ENCODE peak calls at places on chromosomes 3 and 15, in five cellular contexts. N is HCEC 1CT; T is PC-9; M is CD4-positive, alpha-beta T cell; E is amniotic stem cell. Z is an unnamed sample.

GRCh38 chr15:92803852-92804609 is 96.1 kb upstream of the CHD2 start:
- DNase-seq in N (peak), T (peak), M (peak), E (peak), Z (peak)

GRCh38 chr3:46715507-46716175 is 2.0 kb downstream of the PRSS50 start:
- DNase-seq in N (no peak), T (no peak), M (no peak), E (no peak), Z (no peak)

GRCh38 chr3:49568965-49569364 is 14.7 kb downstream of the BSN start:
- DNase-seq in N (no peak), T (no peak), M (no peak), E (no peak), Z (no peak)

GRCh38 chr15:65869954-65870871 is 922 bp downstream of the RAB11A start:
- DNase-seq in N (peak), T (peak), M (peak), E (no peak), Z (peak)

GRCh38 chr3:125434582-125435011 is 59.5 kb upstream of the ZNF148 start:
- DNase-seq in N (no peak), T (no peak), M (no peak), E (no peak), Z (no peak)

GRCh38 chr3:6542795-6543194 is 318.1 kb upstream of the GRM7 start:
- DNase-seq in N (no peak), T (no peak), M (no peak), E (no peak), Z (peak)

GRCh38 chr15:38707802-38708671 is 143.4 kb upstream of the RASGRP1 start:
- DNase-seq in N (peak), T (no peak), M (peak), E (peak), Z (peak)

GRCh38 chr3:129597792-129598381 is 8.6 kb downstream of the PLXND1 start:
- DNase-seq in N (no peak), T (no peak), M (no peak), E (no peak), Z (no peak)

GRCh38 chr15:53644681-53645080 is 114.8 kb downstream of the WDR72 start:
- DNase-seq in N (no peak), T (no peak), M (no peak), E (no peak), Z (no peak)

GRCh38 chr3:39805650-39806049 is 3.8 kb upstream of the MYRIP start:
- DNase-seq in N (no peak), T (no peak), M (no peak), E (no peak), Z (no peak)

GRCh38 chr15:85118173-85118572 is 136.5 kb downstream of the PDE8A start:
- DNase-seq in N (no peak), T (no peak), M (no peak), E (no peak), Z (no peak)